ENCODE peak calls at places on chromosome 19, in five cellular contexts. One of them, this sample, is unnamed.

GRCh38 chr19:18373892-18374629 is 11.9 kb upstream of the GDF15 start:
- DNase-seq in H4: peak
- DNase-seq in left ventricle myocardium superior: peak
- DNase-seq in K562: peak
- DNase-seq in upper lobe of right lung: peak
- DNase-seq in this sample: no peak

GRCh38 chr19:11380653-11381534 is 3.2 kb downstream of the EPOR start:
- DNase-seq in left ventricle myocardium superior: peak
- DNase-seq in K562: peak
- DNase-seq in H4: peak
- DNase-seq in upper lobe of right lung: peak
- DNase-seq in this sample: peak

GRCh38 chr19:2816641-2817040 is 3.0 kb upstream of the ZNF554 start:
- DNase-seq in K562: no peak
- DNase-seq in left ventricle myocardium superior: no peak
- DNase-seq in upper lobe of right lung: no peak
- DNase-seq in H4: no peak
- DNase-seq in this sample: no peak

GRCh38 chr19:49340069-49340864 is 5.1 kb downstream of the CD37 start:
- DNase-seq in H4: peak
- DNase-seq in K562: peak
- DNase-seq in upper lobe of right lung: peak
- DNase-seq in left ventricle myocardium superior: peak
- DNase-seq in this sample: no peak

GRCh38 chr19:13150919-13151604 is 851 bp downstream of the IER2 start:
- DNase-seq in K562: peak
- DNase-seq in H4: no peak
- DNase-seq in left ventricle myocardium superior: peak
- DNase-seq in upper lobe of right lung: no peak
- DNase-seq in this sample: peak

GRCh38 chr19:41869374-41869955 is 7.6 kb upstream of the CD79A start:
- DNase-seq in left ventricle myocardium superior: peak
- DNase-seq in H4: no peak
- DNase-seq in upper lobe of right lung: no peak
- DNase-seq in K562: no peak
- DNase-seq in this sample: no peak

GRCh38 chr19:50794074-50794777 is 4.0 kb downstream of the ACP4 start:
- DNase-seq in upper lobe of right lung: no peak
- DNase-seq in H4: peak
- DNase-seq in K562: peak
- DNase-seq in left ventricle myocardium superior: no peak
- DNase-seq in this sample: no peak

GRCh38 chr19:46015080-46015960 is 7.5 kb downstream of the PGLYRP1 start:
- DNase-seq in K562: peak
- DNase-seq in upper lobe of right lung: peak
- DNase-seq in left ventricle myocardium superior: peak
- DNase-seq in H4: no peak
- DNase-seq in this sample: no peak

GRCh38 chr19:13718733-13719132 is 45.6 kb upstream of the MRI1 start:
- DNase-seq in H4: peak
- DNase-seq in K562: no peak
- DNase-seq in upper lobe of right lung: no peak
- DNase-seq in left ventricle myocardium superior: peak
- DNase-seq in this sample: no peak

GRCh38 chr19:54653181-54653809 is 9.5 kb upstream of the LILRB4 start:
- DNase-seq in upper lobe of right lung: no peak
- DNase-seq in K562: peak
- DNase-seq in left ventricle myocardium superior: no peak
- DNase-seq in H4: peak
- DNase-seq in this sample: no peak

GRCh38 chr19:40398417-40399056 is 8.6 kb upstream of the HIPK4 start:
- DNase-seq in left ventricle myocardium superior: peak
- DNase-seq in H4: no peak
- DNase-seq in K562: peak
- DNase-seq in upper lobe of right lung: peak
- DNase-seq in this sample: no peak

GRCh38 chr19:53980553-53981407 is 10.7 kb upstream of the CACNG6 start:
- DNase-seq in H4: peak
- DNase-seq in K562: peak
- DNase-seq in upper lobe of right lung: no peak
- DNase-seq in left ventricle myocardium superior: no peak
- DNase-seq in this sample: no peak

GRCh38 chr19:33404506-33404905 is 31.0 kb downstream of the CEBPG start:
- DNase-seq in K562: no peak
- DNase-seq in left ventricle myocardium superior: no peak
- DNase-seq in H4: no peak
- DNase-seq in upper lobe of right lung: no peak
- DNase-seq in this sample: no peak

GRCh38 chr19:43481701-43482100 is 16.3 kb upstream of the LYPD3 start:
- DNase-seq in upper lobe of right lung: no peak
- DNase-seq in K562: no peak
- DNase-seq in H4: no peak
- DNase-seq in left ventricle myocardium superior: no peak
- DNase-seq in this sample: no peak

GRCh38 chr19:43446746-43447489 is 18.5 kb downstream of the LYPD3 start:
- DNase-seq in H4: peak
- DNase-seq in left ventricle myocardium superior: peak
- DNase-seq in K562: peak
- DNase-seq in upper lobe of right lung: peak
- DNase-seq in this sample: peak

GRCh38 chr19:49712397-49712859 is 21.5 kb downstream of the CPT1C start:
- DNase-seq in H4: peak
- DNase-seq in left ventricle myocardium superior: peak
- DNase-seq in upper lobe of right lung: no peak
- DNase-seq in K562: peak
- DNase-seq in this sample: no peak

GRCh38 chr19:10884273-10884672 is 12.9 kb downstream of the CARM1 start:
- DNase-seq in left ventricle myocardium superior: no peak
- DNase-seq in upper lobe of right lung: no peak
- DNase-seq in H4: no peak
- DNase-seq in K562: peak
- DNase-seq in this sample: no peak

GRCh38 chr19:29519931-29520330 is 5.9 kb upstream of the VSTM2B start:
- DNase-seq in K562: no peak
- DNase-seq in left ventricle myocardium superior: no peak
- DNase-seq in upper lobe of right lung: peak
- DNase-seq in H4: no peak
- DNase-seq in this sample: no peak

GRCh38 chr19:46487802-46488445 is 7.7 kb downstream of the PNMA8B start:
- DNase-seq in H4: peak
- DNase-seq in left ventricle myocardium superior: peak
- DNase-seq in K562: peak
- DNase-seq in upper lobe of right lung: peak
- DNase-seq in this sample: peak

GRCh38 chr19:21704320-21704719 is 63.1 kb downstream of the ZNF100 start:
- DNase-seq in upper lobe of right lung: no peak
- DNase-seq in H4: no peak
- DNase-seq in left ventricle myocardium superior: no peak
- DNase-seq in K562: no peak
- DNase-seq in this sample: no peak

GRCh38 chr19:6087074-6087506 is 23.2 kb downstream of the RFX2 start:
- DNase-seq in upper lobe of right lung: peak
- DNase-seq in H4: no peak
- DNase-seq in left ventricle myocardium superior: no peak
- DNase-seq in K562: peak
- DNase-seq in this sample: no peak

GRCh38 chr19:51531349-51532315 is at the start of gene SIGLEC6:
- DNase-seq in upper lobe of right lung: peak
- DNase-seq in H4: no peak
- DNase-seq in K562: no peak
- DNase-seq in left ventricle myocardium superior: peak
- DNase-seq in this sample: no peak

GRCh38 chr19:15315101-15315500 is 17.2 kb downstream of the BRD4 start:
- DNase-seq in left ventricle myocardium superior: no peak
- DNase-seq in K562: no peak
- DNase-seq in H4: no peak
- DNase-seq in upper lobe of right lung: peak
- DNase-seq in this sample: no peak

GRCh38 chr19:54473071-54473941 is at the start of gene CDC42EP5:
- DNase-seq in left ventricle myocardium superior: peak
- DNase-seq in K562: peak
- DNase-seq in H4: peak
- DNase-seq in upper lobe of right lung: no peak
- DNase-seq in this sample: peak

GRCh38 chr19:47109541-47110375 is 3.8 kb downstream of the ZC3H4 start:
- DNase-seq in H4: peak
- DNase-seq in left ventricle myocardium superior: peak
- DNase-seq in upper lobe of right lung: no peak
- DNase-seq in K562: peak
- DNase-seq in this sample: no peak

GRCh38 chr19:52219611-52220010 is 29.8 kb downstream of the PPP2R1A start:
- DNase-seq in K562: no peak
- DNase-seq in H4: no peak
- DNase-seq in left ventricle myocardium superior: no peak
- DNase-seq in upper lobe of right lung: no peak
- DNase-seq in this sample: no peak

GRCh38 chr19:17803264-17803896 is 8.4 kb downstream of the B3GNT3 start:
- DNase-seq in K562: no peak
- DNase-seq in H4: no peak
- DNase-seq in left ventricle myocardium superior: peak
- DNase-seq in upper lobe of right lung: no peak
- DNase-seq in this sample: no peak

GRCh38 chr19:4976412-4977298 is 7.7 kb downstream of the KDM4B start:
- DNase-seq in upper lobe of right lung: peak
- DNase-seq in left ventricle myocardium superior: peak
- DNase-seq in H4: peak
- DNase-seq in K562: no peak
- DNase-seq in this sample: no peak

GRCh38 chr19:1183543-1184172 is 9.6 kb upstream of the SBNO2 start:
- DNase-seq in K562: no peak
- DNase-seq in upper lobe of right lung: no peak
- DNase-seq in left ventricle myocardium superior: no peak
- DNase-seq in H4: peak
- DNase-seq in this sample: no peak

This sample was measured in mesothelial cell of epicardium.